ENCODE peak calls at places on chromosomes 1 and 21, in five cellular contexts. One of them, this sample, is unnamed.

GRCh38 chr1:183622884-183623785 is 12.4 kb downstream of the ARPC5 start:
- DNase-seq in cardiac fibroblast: peak
- DNase-seq in mesenchymal stem cell: peak
- DNase-seq in cardiac muscle cell: peak
- DNase-seq in HFF-Myc: no peak
- DNase-seq in this sample: peak

GRCh38 chr1:117828206-117828605 is 101.2 kb downstream of the GDAP2 start:
- DNase-seq in cardiac fibroblast: peak
- DNase-seq in mesenchymal stem cell: peak
- DNase-seq in cardiac muscle cell: peak
- DNase-seq in HFF-Myc: no peak
- DNase-seq in this sample: peak

GRCh38 chr1:5161372-5161771 is 507.0 kb downstream of the AJAP1 start:
- DNase-seq in cardiac fibroblast: no peak
- DNase-seq in mesenchymal stem cell: no peak
- DNase-seq in cardiac muscle cell: no peak
- DNase-seq in HFF-Myc: no peak
- DNase-seq in this sample: no peak

GRCh38 chr21:44024895-44025353 is 12.8 kb downstream of the TRAPPC10 start:
- DNase-seq in cardiac fibroblast: peak
- DNase-seq in mesenchymal stem cell: peak
- DNase-seq in cardiac muscle cell: no peak
- DNase-seq in HFF-Myc: no peak
- DNase-seq in this sample: peak

GRCh38 chr1:226814751-226815496 is 55.5 kb upstream of the PSEN2 start:
- DNase-seq in cardiac fibroblast: peak
- DNase-seq in mesenchymal stem cell: peak
- DNase-seq in cardiac muscle cell: no peak
- DNase-seq in HFF-Myc: peak
- DNase-seq in this sample: peak

GRCh38 chr1:163897401-163898169 is 575.8 kb downstream of the NUF2 start:
- DNase-seq in cardiac fibroblast: peak
- DNase-seq in mesenchymal stem cell: no peak
- DNase-seq in cardiac muscle cell: no peak
- DNase-seq in HFF-Myc: peak
- DNase-seq in this sample: peak

GRCh38 chr1:207814469-207814868 is 62.6 kb downstream of the CD46 start:
- DNase-seq in cardiac fibroblast: no peak
- DNase-seq in mesenchymal stem cell: no peak
- DNase-seq in cardiac muscle cell: no peak
- DNase-seq in HFF-Myc: no peak
- DNase-seq in this sample: no peak

GRCh38 chr1:12549106-12549459 is 68.9 kb downstream of the DHRS3 start:
- DNase-seq in cardiac fibroblast: no peak
- DNase-seq in mesenchymal stem cell: no peak
- DNase-seq in cardiac muscle cell: no peak
- DNase-seq in HFF-Myc: no peak
- DNase-seq in this sample: peak

GRCh38 chr1:218380125-218380977 is 35.2 kb downstream of the TGFB2 start:
- DNase-seq in cardiac fibroblast: peak
- DNase-seq in mesenchymal stem cell: no peak
- DNase-seq in cardiac muscle cell: peak
- DNase-seq in HFF-Myc: peak
- DNase-seq in this sample: peak

GRCh38 chr1:210739627-210740026 is 394.3 kb downstream of the KCNH1 start:
- DNase-seq in cardiac fibroblast: no peak
- DNase-seq in mesenchymal stem cell: peak
- DNase-seq in cardiac muscle cell: peak
- DNase-seq in HFF-Myc: no peak
- DNase-seq in this sample: no peak

GRCh38 chr1:46493316-46494032 is 3.8 kb downstream of the DMBX1 start:
- DNase-seq in cardiac fibroblast: no peak
- DNase-seq in mesenchymal stem cell: no peak
- DNase-seq in cardiac muscle cell: no peak
- DNase-seq in HFF-Myc: no peak
- DNase-seq in this sample: no peak

GRCh38 chr1:54581621-54582035 is 33.6 kb downstream of the ACOT11 start:
- DNase-seq in cardiac fibroblast: peak
- DNase-seq in mesenchymal stem cell: peak
- DNase-seq in cardiac muscle cell: peak
- DNase-seq in HFF-Myc: peak
- DNase-seq in this sample: peak

GRCh38 chr1:234725177-234726132 is 115.5 kb upstream of the IRF2BP2 start:
- DNase-seq in cardiac fibroblast: peak
- DNase-seq in mesenchymal stem cell: no peak
- DNase-seq in cardiac muscle cell: no peak
- DNase-seq in HFF-Myc: no peak
- DNase-seq in this sample: peak

GRCh38 chr1:9473032-9473792 is 66.1 kb upstream of the SLC25A33 start:
- DNase-seq in cardiac fibroblast: peak
- DNase-seq in mesenchymal stem cell: peak
- DNase-seq in cardiac muscle cell: no peak
- DNase-seq in HFF-Myc: peak
- DNase-seq in this sample: peak

GRCh38 chr1:227072991-227073390 is 132.9 kb downstream of the COQ8A start:
- DNase-seq in cardiac fibroblast: peak
- DNase-seq in mesenchymal stem cell: peak
- DNase-seq in cardiac muscle cell: no peak
- DNase-seq in HFF-Myc: no peak
- DNase-seq in this sample: peak

GRCh38 chr1:3399732-3400131 is 54.7 kb upstream of the ARHGEF16 start:
- DNase-seq in cardiac fibroblast: no peak
- DNase-seq in mesenchymal stem cell: no peak
- DNase-seq in cardiac muscle cell: no peak
- DNase-seq in HFF-Myc: no peak
- DNase-seq in this sample: no peak

GRCh38 chr1:206972725-206973124 is 2.5 kb upstream of the FCAMR start:
- DNase-seq in cardiac fibroblast: no peak
- DNase-seq in mesenchymal stem cell: no peak
- DNase-seq in cardiac muscle cell: no peak
- DNase-seq in HFF-Myc: no peak
- DNase-seq in this sample: no peak

GRCh38 chr1:90745972-90746371 is 28.9 kb upstream of the BARHL2 start:
- DNase-seq in cardiac fibroblast: no peak
- DNase-seq in mesenchymal stem cell: no peak
- DNase-seq in cardiac muscle cell: no peak
- DNase-seq in HFF-Myc: no peak
- DNase-seq in this sample: no peak

GRCh38 chr1:91440845-91441244 is 36.2 kb upstream of the HFM1 start:
- DNase-seq in cardiac fibroblast: peak
- DNase-seq in mesenchymal stem cell: no peak
- DNase-seq in cardiac muscle cell: no peak
- DNase-seq in HFF-Myc: no peak
- DNase-seq in this sample: peak

GRCh38 chr1:153100241-153100640 is 5.9 kb upstream of the SPRR2E start:
- DNase-seq in cardiac fibroblast: peak
- DNase-seq in mesenchymal stem cell: no peak
- DNase-seq in cardiac muscle cell: no peak
- DNase-seq in HFF-Myc: no peak
- DNase-seq in this sample: no peak

GRCh38 chr1:117290855-117291254 is 76.4 kb upstream of the MAN1A2 start:
- DNase-seq in cardiac fibroblast: peak
- DNase-seq in mesenchymal stem cell: no peak
- DNase-seq in cardiac muscle cell: no peak
- DNase-seq in HFF-Myc: no peak
- DNase-seq in this sample: peak

GRCh38 chr1:216600730-216601426 is 122.4 kb downstream of the ESRRG start:
- DNase-seq in cardiac fibroblast: peak
- DNase-seq in mesenchymal stem cell: peak
- DNase-seq in cardiac muscle cell: peak
- DNase-seq in HFF-Myc: peak
- DNase-seq in this sample: peak

GRCh38 chr1:15412843-15413242 is 3.2 kb downstream of the EFHD2 start:
- DNase-seq in cardiac fibroblast: no peak
- DNase-seq in mesenchymal stem cell: no peak
- DNase-seq in cardiac muscle cell: no peak
- DNase-seq in HFF-Myc: no peak
- DNase-seq in this sample: no peak

GRCh38 chr1:99731384-99731783 is 35.1 kb downstream of the FRRS1 start:
- DNase-seq in cardiac fibroblast: peak
- DNase-seq in mesenchymal stem cell: no peak
- DNase-seq in cardiac muscle cell: no peak
- DNase-seq in HFF-Myc: no peak
- DNase-seq in this sample: peak

GRCh38 chr1:244313346-244313745 is 138.4 kb downstream of the ADSS2 start:
- DNase-seq in cardiac fibroblast: peak
- DNase-seq in mesenchymal stem cell: no peak
- DNase-seq in cardiac muscle cell: no peak
- DNase-seq in HFF-Myc: no peak
- DNase-seq in this sample: no peak

GRCh38 chr1:36754366-36754765 is 271.7 kb upstream of the CSF3R start:
- DNase-seq in cardiac fibroblast: no peak
- DNase-seq in mesenchymal stem cell: no peak
- DNase-seq in cardiac muscle cell: no peak
- DNase-seq in HFF-Myc: no peak
- DNase-seq in this sample: no peak

GRCh38 chr21:27831821-27832569 is 865.1 kb upstream of the ADAMTS5 start:
- DNase-seq in cardiac fibroblast: peak
- DNase-seq in mesenchymal stem cell: peak
- DNase-seq in cardiac muscle cell: no peak
- DNase-seq in HFF-Myc: no peak
- DNase-seq in this sample: peak

GRCh38 chr1:210726621-210727020 is 397.9 kb downstream of the HHAT start:
- DNase-seq in cardiac fibroblast: peak
- DNase-seq in mesenchymal stem cell: peak
- DNase-seq in cardiac muscle cell: peak
- DNase-seq in HFF-Myc: peak
- DNase-seq in this sample: no peak

GRCh38 chr1:19042675-19043578 is 86.5 kb upstream of the IFFO2 start:
- DNase-seq in cardiac fibroblast: no peak
- DNase-seq in mesenchymal stem cell: no peak
- DNase-seq in cardiac muscle cell: no peak
- DNase-seq in HFF-Myc: no peak
- DNase-seq in this sample: no peak

GRCh38 chr1:93620841-93621210 is 60.8 kb downstream of the BCAR3 start:
- DNase-seq in cardiac fibroblast: no peak
- DNase-seq in mesenchymal stem cell: no peak
- DNase-seq in cardiac muscle cell: no peak
- DNase-seq in HFF-Myc: no peak
- DNase-seq in this sample: no peak

GRCh38 chr1:63317007-63317813 is 5.2 kb upstream of the FOXD3 start:
- DNase-seq in cardiac fibroblast: peak
- DNase-seq in mesenchymal stem cell: peak
- DNase-seq in cardiac muscle cell: peak
- DNase-seq in HFF-Myc: peak
- DNase-seq in this sample: peak

GRCh38 chr1:67148516-67149178 is 13.9 kb upstream of the C1orf141 start:
- DNase-seq in cardiac fibroblast: peak
- DNase-seq in mesenchymal stem cell: peak
- DNase-seq in cardiac muscle cell: no peak
- DNase-seq in HFF-Myc: no peak
- DNase-seq in this sample: no peak

GRCh38 chr1:67149179-67149770 is 14.5 kb upstream of the C1orf141 start:
- DNase-seq in cardiac fibroblast: peak
- DNase-seq in mesenchymal stem cell: peak
- DNase-seq in cardiac muscle cell: peak
- DNase-seq in HFF-Myc: peak
- DNase-seq in this sample: peak

GRCh38 chr1:67144696-67145095 is 9.9 kb upstream of the C1orf141 start:
- DNase-seq in cardiac fibroblast: peak
- DNase-seq in mesenchymal stem cell: no peak
- DNase-seq in cardiac muscle cell: no peak
- DNase-seq in HFF-Myc: no peak
- DNase-seq in this sample: no peak

GRCh38 chr1:67146101-67146500 is 11.3 kb upstream of the C1orf141 start:
- DNase-seq in cardiac fibroblast: no peak
- DNase-seq in mesenchymal stem cell: no peak
- DNase-seq in cardiac muscle cell: no peak
- DNase-seq in HFF-Myc: no peak
- DNase-seq in this sample: no peak

DNA sequence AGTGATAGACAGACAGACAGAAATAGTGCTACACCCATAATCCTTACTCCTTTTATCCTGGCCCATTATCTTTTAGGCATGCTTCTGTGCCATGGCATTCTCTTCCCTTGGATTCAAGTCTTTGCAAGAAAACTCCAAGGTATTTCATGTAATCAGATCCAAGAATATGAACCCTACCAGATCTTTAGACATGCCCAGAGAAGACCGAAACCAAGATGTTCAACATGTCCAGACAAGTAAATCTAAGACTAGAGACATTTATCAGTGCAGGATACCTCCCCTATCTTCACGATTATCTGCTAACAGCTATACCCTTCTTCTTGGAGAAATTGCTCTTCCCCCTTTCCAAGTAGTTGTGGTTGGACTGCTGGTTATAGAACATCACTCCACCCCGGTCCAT is 11.8 kb upstream of the C1orf141 start:
- DNase-seq in cardiac fibroblast: no peak
- DNase-seq in mesenchymal stem cell: no peak
- DNase-seq in cardiac muscle cell: no peak
- DNase-seq in HFF-Myc: no peak
- DNase-seq in this sample: no peak
- H3K4me3 ChIP-seq in cardiac fibroblast: no peak
- H3K4me3 ChIP-seq in mesenchymal stem cell: no peak
- H3K4me3 ChIP-seq in cardiac muscle cell: no peak
- H3K4me3 ChIP-seq in HFF-Myc: no peak
- H3K4me3 ChIP-seq in this sample: no peak

GRCh38 chr1:85580046-85580411 is 532 bp upstream of the CCN1 start:
- DNase-seq in cardiac fibroblast: peak
- DNase-seq in mesenchymal stem cell: peak
- DNase-seq in cardiac muscle cell: peak
- DNase-seq in HFF-Myc: peak
- DNase-seq in this sample: peak
- H3K4me3 ChIP-seq in cardiac fibroblast: peak
- H3K4me3 ChIP-seq in mesenchymal stem cell: peak
- H3K4me3 ChIP-seq in cardiac muscle cell: peak
- H3K4me3 ChIP-seq in HFF-Myc: peak
- H3K4me3 ChIP-seq in this sample: peak

GRCh38 chr1:25031966-25032667 is 102.0 kb upstream of the RUNX3 start:
- DNase-seq in cardiac fibroblast: peak
- DNase-seq in mesenchymal stem cell: no peak
- DNase-seq in cardiac muscle cell: peak
- DNase-seq in HFF-Myc: no peak
- DNase-seq in this sample: peak
- H3K4me3 ChIP-seq in cardiac fibroblast: no peak
- H3K4me3 ChIP-seq in mesenchymal stem cell: no peak
- H3K4me3 ChIP-seq in cardiac muscle cell: no peak
- H3K4me3 ChIP-seq in HFF-Myc: no peak
- H3K4me3 ChIP-seq in this sample: no peak

GRCh38 chr1:154361357-154361756 is 36.0 kb downstream of the ATP8B2 start:
- DNase-seq in cardiac fibroblast: no peak
- DNase-seq in mesenchymal stem cell: no peak
- DNase-seq in cardiac muscle cell: no peak
- DNase-seq in HFF-Myc: no peak
- DNase-seq in this sample: no peak
- H3K4me3 ChIP-seq in cardiac fibroblast: no peak
- H3K4me3 ChIP-seq in mesenchymal stem cell: no peak
- H3K4me3 ChIP-seq in cardiac muscle cell: no peak
- H3K4me3 ChIP-seq in HFF-Myc: no peak
- H3K4me3 ChIP-seq in this sample: no peak

GRCh38 chr1:29822895-29823294 is 586.6 kb downstream of the PTPRU start:
- DNase-seq in cardiac fibroblast: no peak
- DNase-seq in mesenchymal stem cell: no peak
- DNase-seq in cardiac muscle cell: no peak
- DNase-seq in HFF-Myc: no peak
- DNase-seq in this sample: no peak
- H3K4me3 ChIP-seq in cardiac fibroblast: no peak
- H3K4me3 ChIP-seq in mesenchymal stem cell: no peak
- H3K4me3 ChIP-seq in cardiac muscle cell: no peak
- H3K4me3 ChIP-seq in HFF-Myc: no peak
- H3K4me3 ChIP-seq in this sample: no peak

This sample was measured in fibroblast of lung.